ENCODE peak calls at places on chromosomes 12 and 14, in nine cellular contexts. L is dorsolateral prefrontal cortex, Y is H9, Q is body of pancreas, K is AG04450, Z is breast epithelium, E is HCT116, W is transverse colon, G is H1. O is an unnamed sample.

GRCh38 chr14:68574906-68575305 is 218.0 kb downstream of the ZFP36L1 start:
- DNase-seq in L (no peak), Y (no peak), Q (no peak), K (no peak), Z (no peak), E (no peak), W (no peak), G (no peak), O (no peak)

GRCh38 chr12:11833174-11833895 is 183.9 kb downstream of the ETV6 start:
- DNase-seq in L (no peak), Y (peak; percentile 12), Q (no peak), K (no peak), Z (no peak), E (no peak), W (no peak), G (no peak), O (no peak)

GRCh38 chr12:55707841-55708694 is at the start of gene ITGA7:
- DNase-seq in L (peak; percentile 89), Y (peak; percentile 99), Q (peak; percentile 53), K (no peak), Z (no peak), E (no peak), W (peak; percentile 75), G (peak; percentile 83), O (peak; percentile 89)

GRCh38 chr12:24297516-24297915 is 348.0 kb upstream of the SOX5 start:
- DNase-seq in L (no peak), Y (no peak), Q (no peak), K (no peak), Z (no peak), E (no peak), W (no peak), G (no peak), O (no peak)

GRCh38 chr14:37985826-37986470 is 221.8 kb upstream of the SSTR1 start:
- DNase-seq in L (no peak), Y (peak; percentile 44), Q (peak; percentile 59), K (peak; percentile 11), Z (no peak), E (peak; percentile 41), W (peak; percentile 27), G (no peak), O (peak; percentile 50)

GRCh38 chr14:50038398-50039119 is 77.8 kb downstream of the VCPKMT start:
- DNase-seq in L (no peak), Y (no peak), Q (no peak), K (peak; percentile 74), Z (no peak), E (no peak), W (no peak), G (no peak), O (no peak)

GRCh38 chr12:65539062-65539461 is 260.6 kb downstream of the MSRB3 start:
- DNase-seq in L (no peak), Y (no peak), Q (no peak), K (no peak), Z (no peak), E (no peak), W (no peak), G (no peak), O (no peak)

GRCh38 chr12:124524231-124524925 is 43.0 kb downstream of the NCOR2 start:
- DNase-seq in L (no peak), Y (no peak), Q (no peak), K (peak; percentile 41), Z (no peak), E (no peak), W (no peak), G (no peak), O (no peak)

GRCh38 chr12:115375188-115375991 is 691.4 kb upstream of the TBX3 start:
- DNase-seq in L (no peak), Y (no peak), Q (no peak), K (no peak), Z (no peak), E (no peak), W (no peak), G (no peak), O (no peak)

GRCh38 chr12:101501410-101502045 is 26.4 kb downstream of the SPIC start:
- DNase-seq in L (no peak), Y (no peak), Q (no peak), K (no peak), Z (no peak), E (no peak), W (no peak), G (no peak), O (no peak)

GRCh38 chr12:57456145-57456700 is 1.1 kb downstream of the INHBE start:
- DNase-seq in L (no peak), Y (peak; percentile 92), Q (no peak), K (no peak), Z (no peak), E (no peak), W (no peak), G (no peak), O (peak; percentile 88)

GRCh38 chr12:81502912-81503695 is 256.0 kb downstream of the PPFIA2 start:
- DNase-seq in L (no peak), Y (no peak), Q (no peak), K (no peak), Z (no peak), E (no peak), W (no peak), G (no peak), O (no peak)

GRCh38 chr12:45439039-45439438 is 223.1 kb downstream of the ANO6 start:
- DNase-seq in L (no peak), Y (no peak), Q (no peak), K (no peak), Z (no peak), E (peak; percentile 8), W (no peak), G (no peak), O (no peak)

GRCh38 chr14:23460960-23461359 is 8.5 kb upstream of the NGDN start:
- DNase-seq in L (no peak), Y (no peak), Q (no peak), K (no peak), Z (no peak), E (no peak), W (no peak), G (no peak), O (no peak)

DNA sequence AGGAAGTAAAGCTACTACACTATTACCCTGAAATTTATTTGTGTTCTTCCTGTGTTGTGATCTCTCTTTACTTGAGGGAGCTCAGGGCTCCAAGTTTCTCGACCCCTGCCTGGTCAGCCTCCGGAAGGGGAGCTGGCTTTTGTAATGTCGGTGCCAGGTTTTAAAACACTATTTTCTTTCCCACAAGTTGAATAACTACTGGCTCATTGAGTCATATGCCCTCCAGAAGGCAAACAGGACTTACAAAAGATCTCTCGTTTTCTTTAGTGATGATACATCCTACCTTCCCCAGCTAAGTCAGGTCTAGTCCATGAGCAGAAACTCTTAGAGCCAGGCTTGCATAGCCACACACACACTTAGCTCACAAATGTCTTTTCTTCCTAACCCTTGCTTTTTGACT is 209.9 kb upstream of the FLRT2 start:
- DNase-seq in L (no peak), Y (no peak), Q (no peak), K (no peak), Z (no peak), E (no peak), W (no peak), G (no peak), O (no peak)
- TF ChIP-seq CTCF in L (no peak), Y (no peak), Q (no peak), K (no peak), Z (no peak), E (no peak), W (no peak), G (no peak), O (no peak)

GRCh38 chr14:64235652-64236640 is 58.2 kb downstream of the ESR2 start:
- DNase-seq in L (no peak), Y (no peak), Q (no peak), K (no peak), Z (no peak), E (no peak), W (peak; percentile 63), G (no peak), O (no peak)

GRCh38 chr14:64232095-64232830 is 61.9 kb downstream of the ESR2 start:
- DNase-seq in L (no peak), Y (no peak), Q (no peak), K (peak; percentile 67), Z (no peak), E (no peak), W (no peak), G (no peak), O (no peak)

GRCh38 chr14:64233791-64234190 is 60.4 kb downstream of the ESR2 start:
- DNase-seq in L (no peak), Y (no peak), Q (no peak), K (no peak), Z (no peak), E (no peak), W (no peak), G (no peak), O (no peak)

GRCh38 chr14:64234877-64235651 is 59.1 kb downstream of the ESR2 start:
- DNase-seq in L (no peak), Y (no peak), Q (no peak), K (no peak), Z (peak; percentile 48), E (no peak), W (peak; percentile 37), G (no peak), O (peak; percentile 71)

GRCh38 chr14:64232944-64233343 is 61.2 kb downstream of the ESR2 start:
- DNase-seq in L (no peak), Y (no peak), Q (no peak), K (no peak), Z (no peak), E (no peak), W (no peak), G (no peak), O (no peak)
- H3K27ac ChIP-seq in L (no peak overlapping the region), Y (no peak overlapping the region), Q (no peak overlapping the region), K (peak overlapping the region; percentile 65), Z (no peak overlapping the region), E (no peak overlapping the region), W (peak overlapping the region; percentile 20), G (no peak overlapping the region), O (no peak overlapping the region)

DNA sequence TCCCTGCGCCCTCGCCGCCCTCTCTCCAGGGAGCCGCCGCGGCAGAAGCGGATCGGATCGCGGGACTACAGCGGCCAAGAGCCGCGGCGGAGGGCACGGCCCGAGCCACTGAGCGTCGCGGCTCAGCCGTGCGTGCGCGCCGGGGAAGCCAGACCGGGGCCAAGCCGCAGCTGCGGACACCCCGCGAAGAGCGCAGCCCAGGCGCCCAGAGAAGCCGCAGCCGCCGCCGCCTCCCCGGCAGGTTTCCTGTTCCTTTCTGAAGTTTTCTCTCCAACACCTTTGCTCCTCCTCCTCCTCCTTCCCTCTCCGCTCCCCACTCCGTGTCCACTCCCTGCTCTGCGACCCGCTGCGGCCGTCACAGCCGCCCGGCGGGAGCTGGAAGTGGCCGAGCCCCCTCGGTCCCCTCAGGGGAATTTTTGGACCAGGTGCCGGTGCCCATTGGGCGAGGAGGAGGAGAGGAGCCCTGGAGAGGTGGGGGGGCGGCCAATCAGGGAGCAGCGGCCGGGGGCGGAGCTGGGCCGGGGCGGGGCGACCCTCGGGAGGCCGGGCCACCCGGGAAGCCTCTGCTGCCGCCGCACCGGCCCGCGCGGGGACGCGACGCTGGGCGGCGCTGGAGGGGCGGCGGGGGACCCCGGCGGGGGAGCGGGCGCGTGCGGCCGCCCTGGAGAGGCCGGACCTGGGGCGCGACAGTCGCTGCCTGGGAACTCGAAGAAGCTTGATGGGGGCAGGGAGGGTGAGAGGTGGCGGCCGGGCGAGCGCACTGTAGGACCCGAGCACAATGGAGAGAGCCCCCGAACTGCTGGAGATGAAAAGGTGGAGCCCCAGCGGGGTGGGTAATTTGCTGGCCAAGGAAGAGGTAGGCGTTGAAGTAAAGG is at the start of gene ITPR2:
- DNase-seq in L (peak; percentile 94), Y (peak; percentile 97), Q (peak; percentile 96), K (no peak), Z (peak; percentile 93), E (peak; percentile 74), W (peak; percentile 97), G (peak; percentile 73), O (peak; percentile 96)
- TF ChIP-seq CTCF in L (peak; percentile 65), Y (no peak), Q (no peak), K (peak; percentile 4), Z (no peak), E (no peak), W (no peak), G (peak; percentile 6), O (peak; percentile 32)

GRCh38 chr12:104354868-104355570 is 51.5 kb downstream of the EID3 start:
- DNase-seq in L (no peak), Y (peak; percentile 7), Q (no peak), K (no peak), Z (no peak), E (no peak), W (no peak), G (no peak), O (no peak)
- H3K27ac ChIP-seq in L (no peak overlapping the region), Y (no peak overlapping the region), Q (no peak overlapping the region), K (no peak overlapping the region), Z (no peak overlapping the region), E (no peak overlapping the region), W (no peak overlapping the region), G (no peak overlapping the region), O (no peak overlapping the region)

O was measured in WERI-Rb-1.